ENCODE peak calls at places on chromosomes 6 and 20, in five cellular contexts. One of them, this sample, is unnamed.

GRCh38 chr6:116278478-116278822 is 1.3 kb downstream of the TSPYL1 start:
- DNase-seq in WERI-Rb-1: no peak
- DNase-seq in heart left ventricle: no peak
- DNase-seq in Calu3: no peak
- DNase-seq in fibroblast of mammary gland: no peak
- DNase-seq in this sample: peak

GRCh38 chr6:100455230-100456124 is 9.2 kb downstream of the SIM1 start:
- DNase-seq in WERI-Rb-1: no peak
- DNase-seq in heart left ventricle: no peak
- DNase-seq in Calu3: no peak
- DNase-seq in fibroblast of mammary gland: no peak
- DNase-seq in this sample: no peak

GRCh38 chr6:103113416-103113815 is 1719.9 kb downstream of the GRIK2 start:
- DNase-seq in WERI-Rb-1: no peak
- DNase-seq in heart left ventricle: no peak
- DNase-seq in Calu3: no peak
- DNase-seq in fibroblast of mammary gland: no peak
- DNase-seq in this sample: no peak

GRCh38 chr6:1313755-1314503 is 2.0 kb downstream of the FOXQ1 start:
- DNase-seq in WERI-Rb-1: peak
- DNase-seq in heart left ventricle: no peak
- DNase-seq in Calu3: peak
- DNase-seq in fibroblast of mammary gland: no peak
- DNase-seq in this sample: peak

GRCh38 chr6:153526479-153526878 is 395.4 kb upstream of the RGS17 start:
- DNase-seq in WERI-Rb-1: no peak
- DNase-seq in heart left ventricle: no peak
- DNase-seq in Calu3: no peak
- DNase-seq in fibroblast of mammary gland: no peak
- DNase-seq in this sample: no peak

GRCh38 chr20:57756921-57757320 is 47.1 kb upstream of the PMEPA1 start:
- DNase-seq in WERI-Rb-1: no peak
- DNase-seq in heart left ventricle: no peak
- DNase-seq in Calu3: no peak
- DNase-seq in fibroblast of mammary gland: no peak
- DNase-seq in this sample: no peak

GRCh38 chr6:170082067-170082466 is 208.8 kb downstream of the DLL1 start:
- DNase-seq in WERI-Rb-1: no peak
- DNase-seq in heart left ventricle: no peak
- DNase-seq in Calu3: no peak
- DNase-seq in fibroblast of mammary gland: no peak
- DNase-seq in this sample: no peak

GRCh38 chr6:3356056-3356823 is 97.5 kb downstream of the PSMG4 start:
- DNase-seq in WERI-Rb-1: peak
- DNase-seq in heart left ventricle: peak
- DNase-seq in Calu3: peak
- DNase-seq in fibroblast of mammary gland: peak
- DNase-seq in this sample: peak

GRCh38 chr6:71649893-71650292 is 236.5 kb upstream of the RIMS1 start:
- DNase-seq in WERI-Rb-1: no peak
- DNase-seq in heart left ventricle: no peak
- DNase-seq in Calu3: no peak
- DNase-seq in fibroblast of mammary gland: no peak
- DNase-seq in this sample: no peak

GRCh38 chr6:7047966-7048365 is 59.8 kb upstream of the RREB1 start:
- DNase-seq in WERI-Rb-1: peak
- DNase-seq in heart left ventricle: no peak
- DNase-seq in Calu3: no peak
- DNase-seq in fibroblast of mammary gland: peak
- DNase-seq in this sample: peak

GRCh38 chr6:14953806-14954205 is 292.1 kb upstream of the JARID2 start:
- DNase-seq in WERI-Rb-1: peak
- DNase-seq in heart left ventricle: no peak
- DNase-seq in Calu3: no peak
- DNase-seq in fibroblast of mammary gland: no peak
- DNase-seq in this sample: no peak

GRCh38 chr20:48621256-48622078 is 206.3 kb downstream of the PREX1 start:
- DNase-seq in WERI-Rb-1: no peak
- DNase-seq in heart left ventricle: no peak
- DNase-seq in Calu3: peak
- DNase-seq in fibroblast of mammary gland: no peak
- DNase-seq in this sample: no peak

DNA sequence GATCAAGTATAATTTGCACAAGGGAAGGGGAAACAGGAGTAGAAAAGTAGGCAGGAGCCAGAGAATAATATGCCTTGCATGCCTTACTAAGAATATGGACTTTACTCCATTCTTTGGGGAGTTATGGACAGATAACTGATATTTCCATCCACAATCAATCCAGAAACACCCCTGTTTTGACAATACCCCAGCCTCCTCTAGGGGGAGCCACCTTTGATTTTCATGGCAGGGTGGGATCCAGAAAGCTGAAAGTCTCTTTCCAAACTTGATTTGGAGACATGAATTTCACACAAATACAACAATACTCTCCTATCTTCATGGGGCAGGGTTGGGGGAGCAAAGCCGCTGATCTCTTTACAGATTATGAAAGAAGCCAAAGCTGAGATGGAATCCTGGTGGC is 404.1 kb downstream of the FOXA2 start:
- DNase-seq in WERI-Rb-1: no peak
- DNase-seq in heart left ventricle: no peak
- DNase-seq in Calu3: no peak
- DNase-seq in fibroblast of mammary gland: no peak
- DNase-seq in this sample: peak
- TF ChIP-seq CTCF in WERI-Rb-1: peak
- TF ChIP-seq CTCF in heart left ventricle: no peak
- TF ChIP-seq CTCF in Calu3: no peak
- TF ChIP-seq CTCF in fibroblast of mammary gland: peak
- TF ChIP-seq CTCF in this sample: no peak

GRCh38 chr6:106553440-106553839 is 75.9 kb downstream of the RTN4IP1 start:
- DNase-seq in WERI-Rb-1: no peak
- DNase-seq in heart left ventricle: no peak
- DNase-seq in Calu3: no peak
- DNase-seq in fibroblast of mammary gland: no peak
- DNase-seq in this sample: peak

GRCh38 chr6:106557837-106558236 is 71.5 kb downstream of the RTN4IP1 start:
- DNase-seq in WERI-Rb-1: no peak
- DNase-seq in heart left ventricle: no peak
- DNase-seq in Calu3: no peak
- DNase-seq in fibroblast of mammary gland: peak
- DNase-seq in this sample: no peak

GRCh38 chr6:106558364-106558763 is 70.9 kb downstream of the RTN4IP1 start:
- DNase-seq in WERI-Rb-1: no peak
- DNase-seq in heart left ventricle: no peak
- DNase-seq in Calu3: no peak
- DNase-seq in fibroblast of mammary gland: no peak
- DNase-seq in this sample: no peak

GRCh38 chr6:106555767-106556166 is 73.5 kb downstream of the RTN4IP1 start:
- DNase-seq in WERI-Rb-1: no peak
- DNase-seq in heart left ventricle: no peak
- DNase-seq in Calu3: no peak
- DNase-seq in fibroblast of mammary gland: no peak
- DNase-seq in this sample: no peak

DNA sequence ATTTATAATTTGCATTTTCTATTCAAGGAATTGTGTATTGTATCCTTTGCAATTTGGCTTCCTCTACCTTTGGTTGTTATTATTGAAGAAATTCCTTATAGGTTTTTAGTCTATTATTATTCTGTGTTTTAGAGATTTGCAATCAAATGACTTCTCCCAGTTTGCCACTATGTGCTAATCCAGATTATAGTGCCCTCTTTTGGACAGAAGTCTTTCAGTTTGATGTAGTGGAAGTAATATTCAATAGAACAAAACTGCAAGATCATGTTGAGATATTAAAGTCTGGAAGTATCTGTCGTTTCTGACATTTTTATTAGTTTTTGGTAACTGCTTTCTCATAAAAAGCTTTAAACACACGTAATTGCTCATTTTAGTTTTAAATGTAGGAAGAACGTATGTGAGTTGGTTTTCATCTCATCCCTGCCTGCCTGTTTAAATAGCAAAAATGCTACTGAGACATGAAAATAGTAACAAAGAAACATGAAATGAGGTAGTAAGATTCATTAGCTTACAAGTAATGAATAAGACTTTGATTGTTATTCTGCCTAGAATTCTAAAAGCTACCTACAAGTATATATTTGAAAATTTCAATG is 72.8 kb downstream of the RTN4IP1 start:
- DNase-seq in WERI-Rb-1: no peak
- DNase-seq in heart left ventricle: no peak
- DNase-seq in Calu3: no peak
- DNase-seq in fibroblast of mammary gland: peak
- DNase-seq in this sample: no peak
- TF ChIP-seq CTCF in WERI-Rb-1: no peak
- TF ChIP-seq CTCF in heart left ventricle: peak
- TF ChIP-seq CTCF in Calu3: no peak
- TF ChIP-seq CTCF in fibroblast of mammary gland: peak
- TF ChIP-seq CTCF in this sample: peak

GRCh38 chr6:30687659-30688431 is 1.4 kb upstream of the PPP1R18 start:
- DNase-seq in WERI-Rb-1: peak
- DNase-seq in heart left ventricle: peak
- DNase-seq in Calu3: peak
- DNase-seq in fibroblast of mammary gland: peak
- DNase-seq in this sample: no peak
- TF ChIP-seq CTCF in WERI-Rb-1: peak
- TF ChIP-seq CTCF in heart left ventricle: peak
- TF ChIP-seq CTCF in Calu3: no peak
- TF ChIP-seq CTCF in fibroblast of mammary gland: peak
- TF ChIP-seq CTCF in this sample: no peak

GRCh38 chr6:11241154-11241792 is 8.8 kb upstream of the NEDD9 start:
- DNase-seq in WERI-Rb-1: no peak
- DNase-seq in heart left ventricle: no peak
- DNase-seq in Calu3: no peak
- DNase-seq in fibroblast of mammary gland: no peak
- DNase-seq in this sample: no peak

GRCh38 chr6:11242709-11243108 is 10.2 kb upstream of the NEDD9 start:
- DNase-seq in WERI-Rb-1: no peak
- DNase-seq in heart left ventricle: no peak
- DNase-seq in Calu3: no peak
- DNase-seq in fibroblast of mammary gland: peak
- DNase-seq in this sample: no peak

GRCh38 chr6:11244387-11245126 is 12.1 kb upstream of the NEDD9 start:
- DNase-seq in WERI-Rb-1: no peak
- DNase-seq in heart left ventricle: no peak
- DNase-seq in Calu3: no peak
- DNase-seq in fibroblast of mammary gland: no peak
- DNase-seq in this sample: no peak

GRCh38 chr6:11243861-11244260 is 11.4 kb upstream of the NEDD9 start:
- DNase-seq in WERI-Rb-1: no peak
- DNase-seq in heart left ventricle: no peak
- DNase-seq in Calu3: no peak
- DNase-seq in fibroblast of mammary gland: no peak
- DNase-seq in this sample: no peak

DNA sequence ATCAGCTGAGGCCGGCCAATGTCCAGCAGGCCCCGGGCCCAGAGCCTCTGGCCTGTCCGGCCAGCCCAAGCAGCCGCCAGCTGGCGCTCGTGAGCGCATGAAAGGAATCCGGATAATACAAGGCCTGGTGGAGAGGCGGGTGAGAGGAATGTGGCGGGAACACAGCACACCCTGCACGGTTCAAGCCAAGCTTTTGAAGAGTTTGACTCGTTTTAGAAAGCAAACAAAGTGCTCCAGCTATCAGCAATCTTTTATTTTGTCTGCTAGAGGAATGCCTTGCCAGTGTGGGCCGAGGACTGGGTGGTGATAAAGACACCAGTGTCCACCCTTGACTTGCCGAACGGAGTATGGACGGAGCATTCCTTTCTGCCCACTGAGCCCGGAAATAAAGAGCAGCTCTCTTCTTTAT is 9.3 kb upstream of the NEDD9 start:
- DNase-seq in WERI-Rb-1: no peak
- DNase-seq in heart left ventricle: peak
- DNase-seq in Calu3: no peak
- DNase-seq in fibroblast of mammary gland: peak
- DNase-seq in this sample: no peak
- TF ChIP-seq CTCF in WERI-Rb-1: peak
- TF ChIP-seq CTCF in heart left ventricle: peak
- TF ChIP-seq CTCF in Calu3: no peak
- TF ChIP-seq CTCF in fibroblast of mammary gland: peak
- TF ChIP-seq CTCF in this sample: no peak

GRCh38 chr6:17950095-17950494 is 37.3 kb downstream of the KIF13A start:
- DNase-seq in WERI-Rb-1: no peak
- DNase-seq in heart left ventricle: no peak
- DNase-seq in Calu3: no peak
- DNase-seq in fibroblast of mammary gland: no peak
- DNase-seq in this sample: no peak

GRCh38 chr6:17945111-17945510 is 42.3 kb downstream of the KIF13A start:
- DNase-seq in WERI-Rb-1: no peak
- DNase-seq in heart left ventricle: no peak
- DNase-seq in Calu3: no peak
- DNase-seq in fibroblast of mammary gland: peak
- DNase-seq in this sample: no peak

GRCh38 chr6:17945575-17945974 is 41.9 kb downstream of the KIF13A start:
- DNase-seq in WERI-Rb-1: no peak
- DNase-seq in heart left ventricle: no peak
- DNase-seq in Calu3: no peak
- DNase-seq in fibroblast of mammary gland: no peak
- DNase-seq in this sample: no peak

GRCh38 chr6:17949168-17949567 is 38.3 kb downstream of the KIF13A start:
- DNase-seq in WERI-Rb-1: no peak
- DNase-seq in heart left ventricle: no peak
- DNase-seq in Calu3: no peak
- DNase-seq in fibroblast of mammary gland: no peak
- DNase-seq in this sample: no peak

DNA sequence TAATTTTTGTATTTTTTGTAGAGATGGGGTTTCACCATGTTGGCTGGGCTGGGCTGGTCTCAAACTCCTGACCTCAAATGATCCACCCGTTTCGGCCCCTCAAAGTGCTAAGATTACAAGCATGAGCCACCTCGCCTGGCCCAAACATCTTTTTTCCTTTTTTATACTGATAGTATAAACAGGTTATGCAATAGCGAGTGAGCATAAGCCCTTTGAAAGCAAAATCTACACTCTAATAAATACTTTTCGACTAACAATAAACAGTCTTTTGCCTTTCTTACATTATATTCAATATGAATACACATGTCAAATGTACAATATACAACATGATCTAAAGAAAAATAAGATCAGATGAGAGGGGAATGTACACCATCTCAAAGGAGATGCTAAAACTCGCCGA is 38.7 kb downstream of the KIF13A start:
- DNase-seq in WERI-Rb-1: no peak
- DNase-seq in heart left ventricle: no peak
- DNase-seq in Calu3: no peak
- DNase-seq in fibroblast of mammary gland: no peak
- DNase-seq in this sample: no peak
- TF ChIP-seq CTCF in WERI-Rb-1: no peak
- TF ChIP-seq CTCF in heart left ventricle: no peak
- TF ChIP-seq CTCF in Calu3: no peak
- TF ChIP-seq CTCF in fibroblast of mammary gland: no peak
- TF ChIP-seq CTCF in this sample: no peak

GRCh38 chr6:107318100-107318736 is 141.1 kb downstream of the PDSS2 start:
- DNase-seq in WERI-Rb-1: peak
- DNase-seq in heart left ventricle: peak
- DNase-seq in Calu3: peak
- DNase-seq in fibroblast of mammary gland: peak
- DNase-seq in this sample: peak
- TF ChIP-seq CTCF in WERI-Rb-1: peak
- TF ChIP-seq CTCF in heart left ventricle: peak
- TF ChIP-seq CTCF in Calu3: peak
- TF ChIP-seq CTCF in fibroblast of mammary gland: peak
- TF ChIP-seq CTCF in this sample: peak

GRCh38 chr6:143941852-143942627 is 66.0 kb downstream of the PLAGL1 start:
- DNase-seq in WERI-Rb-1: peak
- DNase-seq in heart left ventricle: no peak
- DNase-seq in Calu3: peak
- DNase-seq in fibroblast of mammary gland: peak
- DNase-seq in this sample: peak
- TF ChIP-seq CTCF in WERI-Rb-1: peak
- TF ChIP-seq CTCF in heart left ventricle: peak
- TF ChIP-seq CTCF in Calu3: peak
- TF ChIP-seq CTCF in fibroblast of mammary gland: peak
- TF ChIP-seq CTCF in this sample: peak

GRCh38 chr20:2756056-2756611 is 44.3 kb downstream of the CPXM1 start:
- DNase-seq in WERI-Rb-1: peak
- DNase-seq in heart left ventricle: no peak
- DNase-seq in Calu3: peak
- DNase-seq in fibroblast of mammary gland: peak
- DNase-seq in this sample: peak
- TF ChIP-seq CTCF in WERI-Rb-1: peak
- TF ChIP-seq CTCF in heart left ventricle: peak
- TF ChIP-seq CTCF in Calu3: no peak
- TF ChIP-seq CTCF in fibroblast of mammary gland: peak
- TF ChIP-seq CTCF in this sample: peak

This sample was measured in activated CD8-positive, alpha-beta T cell treated with anti-CD3 and anti-CD28 coated beads for 36 hours.